ENCODE peak calls at places on chromosomes 4 and X, in eight cellular contexts. One of them, this sample, is unnamed.

GRCh38 chrX:87064522-87064921 is 453.1 kb upstream of the KLHL4 start:
- DNase-seq in kidney: no peak
- DNase-seq in PC-3: no peak
- DNase-seq in astrocyte of the spinal cord: no peak
- DNase-seq in retinal pigment epithelial cell: no peak
- DNase-seq in heart right ventricle: no peak
- DNase-seq in GM06990: no peak
- DNase-seq in BE2C: no peak
- DNase-seq in this sample: no peak

GRCh38 chr4:120918788-120919187 is 3.7 kb downstream of the PRDM5 start:
- DNase-seq in kidney: peak
- DNase-seq in PC-3: no peak
- DNase-seq in astrocyte of the spinal cord: peak
- DNase-seq in retinal pigment epithelial cell: no peak
- DNase-seq in heart right ventricle: peak
- DNase-seq in GM06990: no peak
- DNase-seq in BE2C: no peak
- DNase-seq in this sample: no peak

GRCh38 chr4:154329268-154329858 is 162.2 kb downstream of the DCHS2 start:
- DNase-seq in kidney: no peak
- DNase-seq in PC-3: peak
- DNase-seq in astrocyte of the spinal cord: peak
- DNase-seq in retinal pigment epithelial cell: no peak
- DNase-seq in heart right ventricle: no peak
- DNase-seq in GM06990: no peak
- DNase-seq in BE2C: no peak
- DNase-seq in this sample: no peak

GRCh38 chr4:167613381-167613780 is 379.1 kb upstream of the SPOCK3 start:
- DNase-seq in kidney: no peak
- DNase-seq in PC-3: no peak
- DNase-seq in astrocyte of the spinal cord: no peak
- DNase-seq in retinal pigment epithelial cell: no peak
- DNase-seq in heart right ventricle: no peak
- DNase-seq in GM06990: no peak
- DNase-seq in BE2C: no peak
- DNase-seq in this sample: no peak

GRCh38 chr4:33037464-33037863 is 2317.3 kb downstream of the PCDH7 start:
- DNase-seq in kidney: no peak
- DNase-seq in PC-3: no peak
- DNase-seq in astrocyte of the spinal cord: no peak
- DNase-seq in retinal pigment epithelial cell: no peak
- DNase-seq in heart right ventricle: no peak
- DNase-seq in GM06990: no peak
- DNase-seq in BE2C: no peak
- DNase-seq in this sample: no peak

GRCh38 chr4:150127757-150128156 is 49.5 kb downstream of the DCLK2 start:
- DNase-seq in kidney: no peak
- DNase-seq in PC-3: peak
- DNase-seq in astrocyte of the spinal cord: peak
- DNase-seq in retinal pigment epithelial cell: no peak
- DNase-seq in heart right ventricle: no peak
- DNase-seq in GM06990: no peak
- DNase-seq in BE2C: no peak
- DNase-seq in this sample: no peak

GRCh38 chr4:76430519-76431388 is 4.3 kb upstream of the SHROOM3 start:
- DNase-seq in kidney: no peak
- DNase-seq in PC-3: peak
- DNase-seq in astrocyte of the spinal cord: peak
- DNase-seq in retinal pigment epithelial cell: no peak
- DNase-seq in heart right ventricle: no peak
- DNase-seq in GM06990: peak
- DNase-seq in BE2C: peak
- DNase-seq in this sample: peak

GRCh38 chr4:36041340-36041739 is 203.0 kb downstream of the ARAP2 start:
- DNase-seq in kidney: no peak
- DNase-seq in PC-3: no peak
- DNase-seq in astrocyte of the spinal cord: no peak
- DNase-seq in retinal pigment epithelial cell: no peak
- DNase-seq in heart right ventricle: no peak
- DNase-seq in GM06990: peak
- DNase-seq in BE2C: no peak
- DNase-seq in this sample: no peak

GRCh38 chr4:78776031-78776728 is at the start of gene BMP2K:
- DNase-seq in kidney: peak
- DNase-seq in PC-3: peak
- DNase-seq in astrocyte of the spinal cord: peak
- DNase-seq in retinal pigment epithelial cell: peak
- DNase-seq in heart right ventricle: peak
- DNase-seq in GM06990: peak
- DNase-seq in BE2C: peak
- DNase-seq in this sample: no peak

GRCh38 chr4:143374771-143375170 is 38.1 kb downstream of the GAB1 start:
- DNase-seq in kidney: no peak
- DNase-seq in PC-3: no peak
- DNase-seq in astrocyte of the spinal cord: no peak
- DNase-seq in retinal pigment epithelial cell: no peak
- DNase-seq in heart right ventricle: no peak
- DNase-seq in GM06990: no peak
- DNase-seq in BE2C: no peak
- DNase-seq in this sample: no peak

GRCh38 chrX:2620576-2620975 is 70.5 kb upstream of the CD99 start:
- DNase-seq in kidney: no peak
- DNase-seq in PC-3: no peak
- DNase-seq in astrocyte of the spinal cord: no peak
- DNase-seq in retinal pigment epithelial cell: no peak
- DNase-seq in heart right ventricle: no peak
- DNase-seq in GM06990: no peak
- DNase-seq in BE2C: no peak
- DNase-seq in this sample: no peak

GRCh38 chrX:2609431-2610238 is 81.5 kb upstream of the CD99 start:
- DNase-seq in kidney: no peak
- DNase-seq in PC-3: peak
- DNase-seq in astrocyte of the spinal cord: peak
- DNase-seq in retinal pigment epithelial cell: no peak
- DNase-seq in heart right ventricle: no peak
- DNase-seq in GM06990: no peak
- DNase-seq in BE2C: no peak
- DNase-seq in this sample: no peak

GRCh38 chrX:2610246-2611170 is 80.6 kb upstream of the CD99 start:
- DNase-seq in kidney: no peak
- DNase-seq in PC-3: no peak
- DNase-seq in astrocyte of the spinal cord: peak
- DNase-seq in retinal pigment epithelial cell: no peak
- DNase-seq in heart right ventricle: no peak
- DNase-seq in GM06990: no peak
- DNase-seq in BE2C: no peak
- DNase-seq in this sample: no peak

GRCh38 chrX:2614911-2615310 is 76.2 kb upstream of the CD99 start:
- DNase-seq in kidney: no peak
- DNase-seq in PC-3: peak
- DNase-seq in astrocyte of the spinal cord: peak
- DNase-seq in retinal pigment epithelial cell: peak
- DNase-seq in heart right ventricle: no peak
- DNase-seq in GM06990: no peak
- DNase-seq in BE2C: no peak
- DNase-seq in this sample: no peak
- TF ChIP-seq CTCF in kidney: peak
- TF ChIP-seq CTCF in PC-3: no peak
- TF ChIP-seq CTCF in astrocyte of the spinal cord: peak
- TF ChIP-seq CTCF in retinal pigment epithelial cell: peak
- TF ChIP-seq CTCF in heart right ventricle: no peak
- TF ChIP-seq CTCF in GM06990: no peak
- TF ChIP-seq CTCF in BE2C: no peak
- TF ChIP-seq CTCF in this sample: peak

GRCh38 chr4:18422685-18423084 is 401.1 kb upstream of the LCORL start:
- DNase-seq in kidney: no peak
- DNase-seq in PC-3: no peak
- DNase-seq in astrocyte of the spinal cord: no peak
- DNase-seq in retinal pigment epithelial cell: no peak
- DNase-seq in heart right ventricle: no peak
- DNase-seq in GM06990: no peak
- DNase-seq in BE2C: no peak
- DNase-seq in this sample: no peak

GRCh38 chr4:18419780-18420179 is 398.2 kb upstream of the LCORL start:
- DNase-seq in kidney: no peak
- DNase-seq in PC-3: no peak
- DNase-seq in astrocyte of the spinal cord: no peak
- DNase-seq in retinal pigment epithelial cell: no peak
- DNase-seq in heart right ventricle: no peak
- DNase-seq in GM06990: no peak
- DNase-seq in BE2C: no peak
- DNase-seq in this sample: no peak

DNA sequence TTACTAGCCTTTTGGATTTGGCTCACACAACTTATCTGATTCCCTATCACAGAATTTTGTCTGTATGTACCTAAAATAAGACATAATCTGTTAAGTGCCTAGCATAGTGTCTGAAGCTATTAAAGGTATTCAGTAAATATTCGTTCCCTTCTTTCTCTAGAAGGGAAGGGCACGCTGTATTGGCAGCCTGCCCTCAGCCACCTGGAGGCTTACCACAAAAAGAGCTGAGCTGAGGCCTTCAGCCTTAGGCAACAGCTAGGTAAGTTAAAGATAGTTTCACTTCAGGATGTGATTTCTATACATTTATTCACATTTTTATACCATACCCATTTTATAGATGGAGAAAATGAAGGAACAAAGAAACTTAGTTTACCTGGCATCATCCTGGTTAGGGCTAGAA is 400.0 kb upstream of the LCORL start:
- DNase-seq in kidney: no peak
- DNase-seq in PC-3: no peak
- DNase-seq in astrocyte of the spinal cord: no peak
- DNase-seq in retinal pigment epithelial cell: no peak
- DNase-seq in heart right ventricle: no peak
- DNase-seq in GM06990: no peak
- DNase-seq in BE2C: no peak
- DNase-seq in this sample: no peak
- H3K4me3 ChIP-seq in kidney: no peak
- H3K4me3 ChIP-seq in PC-3: no peak
- H3K4me3 ChIP-seq in astrocyte of the spinal cord: no peak
- H3K4me3 ChIP-seq in retinal pigment epithelial cell: no peak
- H3K4me3 ChIP-seq in heart right ventricle: no peak
- H3K4me3 ChIP-seq in GM06990: no peak
- H3K4me3 ChIP-seq in BE2C: no peak
- H3K4me3 ChIP-seq in this sample: no peak

DNA sequence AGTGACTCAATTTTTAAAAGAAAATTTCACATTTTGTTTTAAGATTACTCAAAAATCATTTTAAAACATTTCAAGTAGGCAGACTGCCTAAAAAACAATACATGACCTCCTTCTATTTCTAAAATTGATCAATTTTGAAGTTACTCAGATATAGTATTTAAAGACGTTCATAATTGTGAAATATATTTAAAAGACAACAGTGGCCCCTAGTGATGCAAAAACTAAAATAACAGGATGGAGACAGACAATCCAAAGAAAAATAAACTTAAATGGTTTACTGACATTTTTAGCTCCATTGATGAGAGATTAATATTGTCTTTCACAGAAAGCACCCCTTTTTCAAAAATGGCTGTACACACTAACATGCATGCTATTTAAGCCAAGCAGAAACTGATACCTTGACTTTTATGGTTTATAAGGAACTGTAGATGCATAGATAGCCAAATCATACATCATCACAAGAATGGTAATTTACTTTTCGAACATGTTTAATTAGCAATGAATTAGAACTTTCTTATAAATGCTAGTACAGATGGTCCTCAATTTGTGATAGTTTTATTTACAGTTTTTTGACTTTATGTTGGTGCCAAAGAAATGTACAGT is 69.8 kb upstream of the FAT4 start:
- DNase-seq in kidney: no peak
- DNase-seq in PC-3: peak
- DNase-seq in astrocyte of the spinal cord: peak
- DNase-seq in retinal pigment epithelial cell: no peak
- DNase-seq in heart right ventricle: no peak
- DNase-seq in GM06990: no peak
- DNase-seq in BE2C: no peak
- DNase-seq in this sample: no peak
- TF ChIP-seq CTCF in kidney: peak
- TF ChIP-seq CTCF in PC-3: peak
- TF ChIP-seq CTCF in astrocyte of the spinal cord: peak
- TF ChIP-seq CTCF in retinal pigment epithelial cell: peak
- TF ChIP-seq CTCF in heart right ventricle: no peak
- TF ChIP-seq CTCF in GM06990: no peak
- TF ChIP-seq CTCF in BE2C: peak
- TF ChIP-seq CTCF in this sample: no peak

DNA sequence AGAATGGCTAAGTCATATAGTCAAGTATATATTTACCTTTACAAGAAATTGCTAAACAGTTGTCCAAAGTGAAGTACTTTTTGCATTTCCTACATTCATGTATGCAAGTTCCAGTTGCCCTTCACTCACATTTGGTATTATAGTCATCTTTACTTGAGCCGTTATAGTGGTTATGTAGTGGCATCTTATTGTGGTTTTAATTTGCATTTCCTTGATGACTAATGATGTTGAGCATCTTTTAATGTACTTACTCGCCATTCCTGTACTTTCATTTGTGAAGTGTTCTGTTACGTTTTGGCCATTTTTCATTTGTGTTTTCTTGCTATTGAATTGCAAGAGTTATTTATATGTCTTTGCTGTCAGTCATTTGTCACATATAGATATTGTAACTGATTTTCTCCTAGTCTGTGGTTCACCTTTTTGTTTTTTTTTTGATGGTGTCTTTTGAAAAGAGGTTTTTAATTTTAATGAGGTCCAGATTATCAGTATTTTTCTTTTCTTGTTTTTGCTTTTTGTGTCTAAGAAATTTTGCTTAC is 27.6 kb downstream of the ARFIP1 start:
- DNase-seq in kidney: no peak
- DNase-seq in PC-3: peak
- DNase-seq in astrocyte of the spinal cord: peak
- DNase-seq in retinal pigment epithelial cell: no peak
- DNase-seq in heart right ventricle: no peak
- DNase-seq in GM06990: no peak
- DNase-seq in BE2C: no peak
- DNase-seq in this sample: no peak
- H3K4me3 ChIP-seq in kidney: no peak
- H3K4me3 ChIP-seq in PC-3: no peak
- H3K4me3 ChIP-seq in astrocyte of the spinal cord: no peak
- H3K4me3 ChIP-seq in retinal pigment epithelial cell: no peak
- H3K4me3 ChIP-seq in heart right ventricle: no peak
- H3K4me3 ChIP-seq in GM06990: no peak
- H3K4me3 ChIP-seq in BE2C: no peak
- H3K4me3 ChIP-seq in this sample: no peak

This sample was measured in GM12864.